ENCODE peak calls at places on chromosomes 13 and 19, in ten cellular contexts. Q, A, K, N, J, Y, D, O, B and U are unnamed samples.

GRCh38 chr13:21230516-21230915 is 54.1 kb downstream of the MRPL57 start:
- DNase-seq in K (no peak), Y (no peak), A (no peak), N (no peak), J (no peak), D (no peak), O (no peak), B (no peak), Q (no peak), U (no peak)

GRCh38 chr13:63048648-63049047 is 1633.0 kb upstream of the PCDH20 start:
- DNase-seq in D (no peak), J (no peak), B (no peak), Q (no peak), N (no peak), A (no peak), O (no peak), K (no peak), Y (peak), U (no peak)

GRCh38 chr13:22662771-22663170 is 518.0 kb upstream of the SGCG start:
- DNase-seq in B (no peak), A (no peak), K (no peak), O (no peak), Q (no peak), Y (no peak), D (no peak), N (no peak), J (no peak), U (no peak)

GRCh38 chr13:109783815-109784589 is 2.4 kb downstream of the IRS2 start:
- DNase-seq in J (no peak), N (peak), Q (peak), K (no peak), Y (no peak), O (peak), A (no peak), B (peak), D (no peak), U (no peak)

GRCh38 chr13:89554801-89555200 is 1792.7 kb upstream of the MIR17HG start:
- DNase-seq in Q (no peak), N (no peak), A (no peak), B (no peak), K (no peak), O (no peak), J (no peak), D (no peak), Y (no peak), U (no peak)

GRCh38 chr19:42201489-42202289 is 15.8 kb downstream of the DEDD2 start:
- DNase-seq in K (peak), A (no peak), B (peak), Q (no peak), Y (no peak), O (no peak), J (peak), D (no peak), N (peak), U (no peak)

GRCh38 chr19:18865106-18865972 is 30.6 kb downstream of the CERS1 start:
- DNase-seq in K (no peak), D (no peak), N (no peak), O (no peak), J (no peak), Y (no peak), B (no peak), A (no peak), Q (no peak), U (no peak)

GRCh38 chr19:55688422-55689218 is 13.6 kb downstream of the EPN1 start:
- DNase-seq in Y (no peak), O (no peak), K (peak), B (no peak), N (no peak), D (no peak), J (no peak), Q (peak), A (no peak), U (peak)

GRCh38 chr13:31790992-31791391 is 51.7 kb downstream of the RXFP2 start:
- DNase-seq in O (no peak), Q (no peak), Y (peak), D (no peak), N (no peak), K (no peak), J (no peak), B (no peak), A (no peak), U (no peak)

GRCh38 chr19:39411006-39411831 is 1.2 kb upstream of the PLEKHG2 start:
- DNase-seq in K (peak), O (peak), A (peak), Q (peak), Y (peak), B (peak), D (no peak), J (no peak), N (peak), U (peak)
- TF ChIP-seq POLR2A in K (no peak), O (peak), A (no peak), Q (peak), Y (peak), B (no peak), D (no peak), J (no peak), N (no peak), U (peak)

DNA sequence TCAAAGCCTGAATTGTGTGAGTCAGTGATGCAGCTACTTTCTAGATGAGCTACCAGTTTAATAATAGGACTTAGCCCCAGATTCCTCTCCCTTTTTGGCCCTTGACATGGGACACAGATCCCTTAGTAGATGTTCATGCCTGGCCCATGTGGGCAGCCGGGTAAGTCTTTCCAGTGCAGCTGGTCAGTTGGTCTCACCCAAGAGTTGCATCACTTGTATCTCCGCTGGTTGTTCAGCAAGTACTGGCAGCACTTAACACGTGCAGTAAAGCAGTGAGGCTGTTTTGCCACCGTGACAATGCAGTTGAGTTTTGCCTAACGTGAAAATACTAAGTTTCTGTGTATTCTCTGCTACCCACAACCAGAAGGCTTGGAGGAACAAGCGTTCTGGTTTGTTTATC is 50.1 kb downstream of the ARHGEF7 start:
- DNase-seq in O (no peak), D (no peak), Q (no peak), K (no peak), Y (no peak), B (no peak), N (no peak), J (no peak), A (no peak), U (no peak)
- TF ChIP-seq POLR2A in O (no peak), D (no peak), Q (no peak), K (no peak), Y (no peak), B (no peak), N (no peak), J (no peak), A (no peak), U (no peak)

DNA sequence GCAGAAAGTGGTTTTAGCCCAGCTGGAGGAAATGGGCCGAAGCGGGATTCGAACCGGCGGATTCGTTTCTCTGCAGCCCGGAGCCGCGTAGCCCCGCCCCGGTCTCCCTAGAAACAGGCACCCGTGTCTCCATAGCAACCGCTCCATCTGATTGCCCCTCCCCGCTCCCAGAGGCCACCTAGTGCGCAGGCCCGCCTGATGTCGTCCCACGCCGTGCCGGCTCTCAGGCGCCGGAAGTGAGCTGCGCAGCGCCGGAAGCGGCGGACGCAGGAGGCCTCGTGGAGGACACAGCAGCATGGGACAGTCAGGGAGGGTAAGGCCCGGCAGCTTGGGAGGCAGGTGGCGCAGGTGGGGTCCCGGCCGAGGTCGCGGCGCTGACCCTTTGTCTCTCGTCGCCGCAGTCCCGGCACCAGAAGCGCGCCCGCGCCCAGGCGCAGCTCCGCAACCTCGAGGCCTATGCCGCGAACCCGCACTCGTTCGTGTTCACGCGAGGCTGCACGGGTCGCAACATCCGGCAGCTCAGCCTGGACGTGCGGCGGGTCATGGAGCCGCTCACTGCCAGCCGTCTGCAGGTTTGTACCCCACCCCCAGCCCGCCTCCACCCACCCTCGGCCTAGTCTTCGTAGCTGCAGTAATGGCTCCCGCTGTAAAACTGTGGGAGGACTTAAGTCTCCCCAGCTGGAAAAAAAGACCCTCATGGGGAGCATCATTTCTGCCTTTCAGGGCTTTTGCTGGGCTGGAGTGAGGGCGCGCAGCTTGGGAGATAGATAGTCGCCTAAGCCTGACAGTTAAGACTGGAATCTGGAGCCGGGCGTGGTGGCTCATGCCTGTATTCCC is at the start of gene PPAN:
- DNase-seq in A (peak), J (peak), Y (peak), N (peak), O (peak), K (peak), D (peak), B (peak), Q (peak), U (peak)
- TF ChIP-seq POLR2A in A (peak), J (no peak), Y (peak), N (peak), O (peak), K (no peak), D (no peak), B (no peak), Q (peak), U (no peak)

DNA sequence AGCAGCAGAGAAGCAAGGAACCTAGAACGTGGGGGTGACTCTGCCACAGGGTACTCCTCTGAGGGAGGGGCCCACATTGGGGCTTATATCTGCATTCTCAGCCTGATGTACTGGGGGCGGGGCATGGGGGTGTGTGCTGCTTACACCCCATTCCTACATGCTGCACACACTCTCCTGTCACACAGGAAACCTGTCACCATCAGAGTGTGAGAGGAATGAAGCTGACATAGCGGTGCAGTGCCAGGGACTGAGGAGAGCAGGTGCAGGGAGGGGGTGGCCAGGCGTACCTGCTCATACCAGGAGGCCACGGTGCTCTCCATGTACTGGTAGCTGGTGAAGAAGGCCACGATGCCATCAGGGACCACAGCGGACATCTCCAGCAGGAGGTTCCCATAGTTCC is 13.9 kb downstream of the KLC3 start:
- DNase-seq in D (no peak), K (no peak), N (no peak), A (no peak), Y (no peak), O (no peak), J (no peak), Q (no peak), B (no peak), U (no peak)
- TF ChIP-seq POLR2A in D (no peak), K (no peak), N (no peak), A (no peak), Y (no peak), O (no peak), J (no peak), Q (no peak), B (no peak), U (no peak)

GRCh38 chr19:48703316-48703715 is 7.5 kb downstream of the FUT2 start:
- DNase-seq in N (no peak), J (no peak), B (no peak), O (no peak), Y (no peak), K (no peak), D (no peak), Q (no peak), A (no peak), U (no peak)

GRCh38 chr19:48702701-48703100 is 6.9 kb downstream of the FUT2 start:
- DNase-seq in A (no peak), D (no peak), K (no peak), Q (no peak), N (no peak), J (no peak), Y (no peak), O (no peak), B (no peak), U (no peak)

GRCh38 chr19:48695743-48696352 is at the start of gene FUT2:
- DNase-seq in O (no peak), N (no peak), Q (no peak), B (no peak), K (peak), A (no peak), J (no peak), D (no peak), Y (no peak), U (no peak)

GRCh38 chr19:48696353-48697010 is 711 bp downstream of the FUT2 start:
- DNase-seq in B (no peak), O (no peak), A (no peak), J (no peak), N (no peak), Y (no peak), Q (no peak), D (no peak), K (peak), U (no peak)

GRCh38 chr19:48698046-48698445 is 2.3 kb downstream of the FUT2 start:
- DNase-seq in B (no peak), O (no peak), Q (no peak), K (peak), Y (peak), A (no peak), D (no peak), N (no peak), J (no peak), U (no peak)
- TF ChIP-seq POLR2A in B (no peak), O (no peak), Q (no peak), K (no peak), Y (no peak), A (no peak), D (no peak), N (no peak), J (no peak), U (no peak)

GRCh38 chr19:47419037-47419783 is at the start of gene MEIS3:
- DNase-seq in B (no peak), Y (no peak), D (no peak), K (no peak), N (peak), A (no peak), Q (peak), O (peak), J (no peak), U (no peak)
- TF ChIP-seq POLR2A in B (no peak), Y (no peak), D (no peak), K (no peak), N (no peak), A (no peak), Q (no peak), O (peak), J (no peak), U (no peak)

GRCh38 chr13:68152414-68152813 is 922.3 kb upstream of the PCDH9 start:
- DNase-seq in A (no peak), Y (no peak), K (no peak), N (no peak), B (no peak), O (no peak), D (no peak), J (no peak), Q (no peak), U (no peak)
- TF ChIP-seq POLR2A in A (no peak), Y (no peak), K (no peak), N (no peak), B (no peak), O (no peak), D (no peak), J (no peak), Q (no peak), U (no peak)

GRCh38 chr13:48975926-48976676 is 389 bp downstream of the FNDC3A start:
- DNase-seq in K (peak), N (peak), B (peak), Y (peak), D (peak), Q (peak), O (peak), J (peak), A (peak), U (peak)
- TF ChIP-seq POLR2A in K (no peak), N (peak), B (no peak), Y (peak), D (no peak), Q (peak), O (peak), J (no peak), A (peak), U (no peak)